ENCODE peak calls at places on chromosomes 16 and 17, in four cellular contexts. F is activated T-cell treated with anti-CD3 and anti-CD28 coated beads, Interleukin-2, amount 50 U/mL, for 72 hours; T is LoVo; N is stimulated activated CD8-positive, alpha-beta memory T cell treated with anti-CD3 and anti-CD28 coated beads, Interleukin-7, amount 100 ng/mL, for 48 hours. A is an unnamed sample.
A peak's percentile ranks its signal among the peaks of the same experiment; 100 is the strongest.

GRCh38 chr16:88681709-88682451 is 4.4 kb downstream of the SNAI3 start:
- DNase-seq in F (peak; percentile 80), T (no peak), N (peak; percentile 81), A (peak; percentile 91)

GRCh38 chr16:87441886-87442580 is 49.9 kb downstream of the MAP1LC3B start:
- DNase-seq in F (no peak), T (no peak), N (no peak), A (no peak)

GRCh38 chr16:86952769-86953168 is 364.4 kb downstream of the C16orf95 start:
- DNase-seq in F (no peak), T (no peak), N (no peak), A (no peak)

GRCh38 chr17:2707721-2708584 is 3.6 kb downstream of the CLUH start:
- DNase-seq in F (peak; percentile 37), T (no peak), N (no peak), A (peak; percentile 28)

GRCh38 chr17:16939606-16940115 is 32.3 kb downstream of the TNFRSF13B start:
- DNase-seq in F (no peak), T (no peak), N (no peak), A (no peak)

GRCh38 chr16:84836234-84836647 is 16.5 kb downstream of the CRISPLD2 start:
- DNase-seq in F (no peak), T (peak; percentile 48), N (no peak), A (no peak)

GRCh38 chr17:1375615-1376014 is 24.4 kb downstream of the YWHAE start:
- DNase-seq in F (no peak), T (no peak), N (no peak), A (peak; percentile 23)

GRCh38 chr17:37844158-37844976 is 79.8 kb upstream of the TBC1D3K start:
- DNase-seq in F (peak; percentile 74), T (peak; percentile 40), N (peak; percentile 43), A (peak; percentile 77)

A was measured in activated CD8-positive, alpha-beta T cell treated with anti-CD3 and anti-CD28 coated beads for 36 hours.